ENCODE peak calls at places on chromosomes 16 and 17, in eight cellular contexts. One of them, this sample, is unnamed. For H3K9me3, the result is how much of the 10 kb centered on the place peaks cover.

GRCh38 chr17:79074650-79075432 is at the start of gene ENGASE:
- DNase-seq in CD4-positive, alpha-beta memory T cell: peak
- DNase-seq in effector memory CD4-positive, alpha-beta T cell: peak
- DNase-seq in endodermal cell: peak
- DNase-seq in mucosa of descending colon: peak
- DNase-seq in prostate gland: peak
- DNase-seq in CD4-positive, alpha-beta T cell: peak
- DNase-seq in PC-9: peak
- DNase-seq in this sample: peak

GRCh38 chr17:16328997-16329396 is 24.3 kb downstream of the CENPV start:
- DNase-seq in mucosa of descending colon: peak
- DNase-seq in CD4-positive, alpha-beta T cell: no peak
- DNase-seq in prostate gland: no peak
- DNase-seq in CD4-positive, alpha-beta memory T cell: no peak
- DNase-seq in effector memory CD4-positive, alpha-beta T cell: no peak
- DNase-seq in PC-9: no peak
- DNase-seq in endodermal cell: peak
- DNase-seq in this sample: no peak

GRCh38 chr16:83878838-83879237 is 20.1 kb upstream of the MLYCD start:
- DNase-seq in CD4-positive, alpha-beta memory T cell: no peak
- DNase-seq in effector memory CD4-positive, alpha-beta T cell: no peak
- DNase-seq in CD4-positive, alpha-beta T cell: no peak
- DNase-seq in PC-9: no peak
- DNase-seq in prostate gland: peak
- DNase-seq in endodermal cell: no peak
- DNase-seq in mucosa of descending colon: peak
- DNase-seq in this sample: no peak

GRCh38 chr16:78122774-78123315 is 23.4 kb downstream of the WWOX start:
- DNase-seq in mucosa of descending colon: no peak
- DNase-seq in prostate gland: peak
- DNase-seq in endodermal cell: no peak
- DNase-seq in effector memory CD4-positive, alpha-beta T cell: no peak
- DNase-seq in CD4-positive, alpha-beta memory T cell: no peak
- DNase-seq in CD4-positive, alpha-beta T cell: no peak
- DNase-seq in PC-9: no peak
- DNase-seq in this sample: no peak

GRCh38 chr16:6937641-6938040 is 395.0 kb upstream of the RBFOX1 start:
- DNase-seq in endodermal cell: no peak
- DNase-seq in PC-9: no peak
- DNase-seq in CD4-positive, alpha-beta T cell: no peak
- DNase-seq in effector memory CD4-positive, alpha-beta T cell: no peak
- DNase-seq in CD4-positive, alpha-beta memory T cell: no peak
- DNase-seq in mucosa of descending colon: no peak
- DNase-seq in prostate gland: no peak
- DNase-seq in this sample: no peak

GRCh38 chr16:23700093-23700492 is 12.9 kb downstream of the ERN2 start:
- DNase-seq in PC-9: no peak
- DNase-seq in endodermal cell: no peak
- DNase-seq in CD4-positive, alpha-beta T cell: no peak
- DNase-seq in prostate gland: no peak
- DNase-seq in mucosa of descending colon: no peak
- DNase-seq in effector memory CD4-positive, alpha-beta T cell: no peak
- DNase-seq in CD4-positive, alpha-beta memory T cell: no peak
- DNase-seq in this sample: no peak

GRCh38 chr17:31556969-31557620 is 165.6 kb downstream of the RAB11FIP4 start:
- DNase-seq in CD4-positive, alpha-beta T cell: no peak
- DNase-seq in CD4-positive, alpha-beta memory T cell: no peak
- DNase-seq in endodermal cell: peak
- DNase-seq in effector memory CD4-positive, alpha-beta T cell: no peak
- DNase-seq in mucosa of descending colon: no peak
- DNase-seq in PC-9: no peak
- DNase-seq in prostate gland: no peak
- DNase-seq in this sample: no peak

GRCh38 chr17:65071861-65072260 is 15.3 kb upstream of the GNA13 start:
- DNase-seq in PC-9: no peak
- DNase-seq in mucosa of descending colon: no peak
- DNase-seq in endodermal cell: no peak
- DNase-seq in CD4-positive, alpha-beta memory T cell: no peak
- DNase-seq in prostate gland: no peak
- DNase-seq in effector memory CD4-positive, alpha-beta T cell: no peak
- DNase-seq in CD4-positive, alpha-beta T cell: no peak
- DNase-seq in this sample: no peak

GRCh38 chr16:54284931-54285413 is 1.6 kb downstream of the IRX3 start:
- DNase-seq in CD4-positive, alpha-beta T cell: no peak
- DNase-seq in effector memory CD4-positive, alpha-beta T cell: no peak
- DNase-seq in endodermal cell: peak
- DNase-seq in mucosa of descending colon: no peak
- DNase-seq in PC-9: no peak
- DNase-seq in CD4-positive, alpha-beta memory T cell: no peak
- DNase-seq in prostate gland: no peak
- DNase-seq in this sample: no peak

GRCh38 chr17:78558181-78558850 is 18.9 kb downstream of the DNAH17 start:
- DNase-seq in CD4-positive, alpha-beta T cell: no peak
- DNase-seq in PC-9: no peak
- DNase-seq in effector memory CD4-positive, alpha-beta T cell: no peak
- DNase-seq in prostate gland: no peak
- DNase-seq in CD4-positive, alpha-beta memory T cell: no peak
- DNase-seq in endodermal cell: no peak
- DNase-seq in mucosa of descending colon: no peak
- DNase-seq in this sample: no peak

GRCh38 chr17:40307001-40307690 is 1.8 kb upstream of the RARA start:
- DNase-seq in PC-9: no peak
- DNase-seq in endodermal cell: peak
- DNase-seq in CD4-positive, alpha-beta T cell: no peak
- DNase-seq in mucosa of descending colon: no peak
- DNase-seq in CD4-positive, alpha-beta memory T cell: peak
- DNase-seq in effector memory CD4-positive, alpha-beta T cell: no peak
- DNase-seq in prostate gland: no peak
- DNase-seq in this sample: no peak

GRCh38 chr17:74299618-74300009 is 25.6 kb downstream of the DNAI2 start:
- DNase-seq in endodermal cell: no peak
- DNase-seq in effector memory CD4-positive, alpha-beta T cell: no peak
- DNase-seq in prostate gland: no peak
- DNase-seq in PC-9: no peak
- DNase-seq in mucosa of descending colon: no peak
- DNase-seq in CD4-positive, alpha-beta T cell: no peak
- DNase-seq in CD4-positive, alpha-beta memory T cell: no peak
- DNase-seq in this sample: no peak

GRCh38 chr16:87621976-87622713 is 19.8 kb downstream of the JPH3 start:
- DNase-seq in effector memory CD4-positive, alpha-beta T cell: no peak
- DNase-seq in PC-9: no peak
- DNase-seq in CD4-positive, alpha-beta memory T cell: no peak
- DNase-seq in CD4-positive, alpha-beta T cell: no peak
- DNase-seq in prostate gland: no peak
- DNase-seq in endodermal cell: no peak
- DNase-seq in mucosa of descending colon: no peak
- DNase-seq in this sample: no peak

GRCh38 chr16:53415504-53415903 is 18.8 kb upstream of the RBL2 start:
- DNase-seq in effector memory CD4-positive, alpha-beta T cell: no peak
- DNase-seq in PC-9: peak
- DNase-seq in CD4-positive, alpha-beta memory T cell: no peak
- DNase-seq in CD4-positive, alpha-beta T cell: no peak
- DNase-seq in mucosa of descending colon: no peak
- DNase-seq in prostate gland: no peak
- DNase-seq in endodermal cell: peak
- DNase-seq in this sample: no peak

GRCh38 chr16:60087530-60087929 is 1353.4 kb upstream of the GOT2 start:
- DNase-seq in CD4-positive, alpha-beta T cell: no peak
- DNase-seq in mucosa of descending colon: no peak
- DNase-seq in effector memory CD4-positive, alpha-beta T cell: no peak
- DNase-seq in PC-9: no peak
- DNase-seq in CD4-positive, alpha-beta memory T cell: no peak
- DNase-seq in prostate gland: no peak
- DNase-seq in endodermal cell: no peak
- DNase-seq in this sample: no peak

GRCh38 chr17:50956750-50957523 is 90.8 kb upstream of the TOB1 start:
- DNase-seq in mucosa of descending colon: peak
- DNase-seq in CD4-positive, alpha-beta memory T cell: peak
- DNase-seq in CD4-positive, alpha-beta T cell: peak
- DNase-seq in endodermal cell: peak
- DNase-seq in prostate gland: peak
- DNase-seq in PC-9: peak
- DNase-seq in effector memory CD4-positive, alpha-beta T cell: peak
- DNase-seq in this sample: peak

GRCh38 chr17:58529275-58529674 is 14.8 kb upstream of the MTMR4 start:
- DNase-seq in CD4-positive, alpha-beta memory T cell: no peak
- DNase-seq in prostate gland: no peak
- DNase-seq in endodermal cell: peak
- DNase-seq in CD4-positive, alpha-beta T cell: no peak
- DNase-seq in mucosa of descending colon: no peak
- DNase-seq in PC-9: no peak
- DNase-seq in effector memory CD4-positive, alpha-beta T cell: no peak
- DNase-seq in this sample: no peak

GRCh38 chr17:43745541-43745940 is 13.1 kb downstream of the SOST start:
- DNase-seq in CD4-positive, alpha-beta memory T cell: no peak
- DNase-seq in prostate gland: no peak
- DNase-seq in effector memory CD4-positive, alpha-beta T cell: no peak
- DNase-seq in endodermal cell: no peak
- DNase-seq in CD4-positive, alpha-beta T cell: no peak
- DNase-seq in PC-9: no peak
- DNase-seq in mucosa of descending colon: no peak
- DNase-seq in this sample: no peak

GRCh38 chr17:9105068-9105868 is 84.0 kb downstream of the NTN1 start:
- DNase-seq in prostate gland: no peak
- DNase-seq in mucosa of descending colon: no peak
- DNase-seq in PC-9: no peak
- DNase-seq in endodermal cell: peak
- DNase-seq in CD4-positive, alpha-beta memory T cell: no peak
- DNase-seq in CD4-positive, alpha-beta T cell: no peak
- DNase-seq in effector memory CD4-positive, alpha-beta T cell: no peak
- DNase-seq in this sample: no peak

GRCh38 chr16:66082424-66082823 is 284.1 kb upstream of the CDH5 start:
- DNase-seq in CD4-positive, alpha-beta T cell: no peak
- DNase-seq in effector memory CD4-positive, alpha-beta T cell: no peak
- DNase-seq in endodermal cell: no peak
- DNase-seq in PC-9: no peak
- DNase-seq in mucosa of descending colon: no peak
- DNase-seq in CD4-positive, alpha-beta memory T cell: no peak
- DNase-seq in prostate gland: no peak
- DNase-seq in this sample: no peak

GRCh38 chr16:50991436-50991835 is 159.6 kb downstream of the SALL1 start:
- DNase-seq in effector memory CD4-positive, alpha-beta T cell: no peak
- DNase-seq in PC-9: no peak
- DNase-seq in CD4-positive, alpha-beta memory T cell: no peak
- DNase-seq in CD4-positive, alpha-beta T cell: no peak
- DNase-seq in endodermal cell: no peak
- DNase-seq in mucosa of descending colon: no peak
- DNase-seq in prostate gland: no peak
- DNase-seq in this sample: no peak

GRCh38 chr17:65287040-65287439 is 149.9 kb downstream of the RGS9 start:
- DNase-seq in prostate gland: no peak
- DNase-seq in PC-9: no peak
- DNase-seq in mucosa of descending colon: no peak
- DNase-seq in endodermal cell: peak
- DNase-seq in effector memory CD4-positive, alpha-beta T cell: no peak
- DNase-seq in CD4-positive, alpha-beta memory T cell: no peak
- DNase-seq in CD4-positive, alpha-beta T cell: no peak
- DNase-seq in this sample: no peak

DNA sequence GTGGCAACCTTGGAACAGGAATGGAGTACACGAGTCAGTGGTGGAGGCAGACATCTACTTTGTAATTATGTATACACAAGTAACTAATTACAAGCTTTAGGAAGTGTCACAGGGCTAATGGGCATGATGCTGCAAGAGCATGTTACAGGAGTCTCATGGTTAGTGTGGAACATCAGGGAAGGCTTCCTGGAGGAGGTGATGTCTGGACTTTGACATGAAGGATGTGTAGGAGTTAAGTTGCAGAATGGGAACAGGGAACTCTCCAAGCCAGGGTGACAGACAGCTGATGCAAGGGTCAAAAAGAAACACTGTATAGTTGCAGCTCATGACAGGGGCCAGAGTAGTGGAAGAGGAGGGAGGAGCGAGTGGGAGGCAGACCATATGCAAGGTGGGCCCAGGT is 483.8 kb upstream of the EEF2KMT start:
- DNase-seq in effector memory CD4-positive, alpha-beta T cell: no peak
- DNase-seq in CD4-positive, alpha-beta memory T cell: no peak
- DNase-seq in mucosa of descending colon: no peak
- DNase-seq in prostate gland: no peak
- DNase-seq in PC-9: no peak
- DNase-seq in CD4-positive, alpha-beta T cell: no peak
- DNase-seq in endodermal cell: no peak
- DNase-seq in this sample: no peak
- H3K9me3 ChIP-seq in effector memory CD4-positive, alpha-beta T cell: under half
- H3K9me3 ChIP-seq in CD4-positive, alpha-beta memory T cell: under half
- H3K9me3 ChIP-seq in mucosa of descending colon: under half
- H3K9me3 ChIP-seq in prostate gland: under half
- H3K9me3 ChIP-seq in PC-9: under half
- H3K9me3 ChIP-seq in CD4-positive, alpha-beta T cell: under half
- H3K9me3 ChIP-seq in endodermal cell: under half
- H3K9me3 ChIP-seq in this sample: under half

DNA sequence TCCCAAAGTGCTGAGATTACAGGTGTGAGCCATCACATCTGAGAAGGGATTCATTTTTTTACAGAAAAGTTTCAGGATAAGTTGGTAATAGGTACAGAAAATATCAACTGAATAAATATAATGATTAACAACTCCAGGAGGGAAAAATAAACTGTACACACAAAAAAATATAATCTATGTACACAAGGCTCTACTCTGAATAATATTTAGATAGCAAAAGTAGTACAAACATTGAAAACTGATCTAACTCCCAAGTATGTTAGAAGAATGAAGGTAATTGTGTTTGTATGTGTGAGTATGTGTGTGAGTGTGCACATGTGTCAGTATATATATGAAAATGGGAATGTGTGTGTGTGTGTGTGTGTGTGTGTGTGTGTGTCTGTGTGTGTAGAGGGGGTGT is 20.4 kb downstream of the TUBD1 start:
- DNase-seq in CD4-positive, alpha-beta memory T cell: no peak
- DNase-seq in CD4-positive, alpha-beta T cell: no peak
- DNase-seq in endodermal cell: no peak
- DNase-seq in mucosa of descending colon: no peak
- DNase-seq in prostate gland: no peak
- DNase-seq in PC-9: no peak
- DNase-seq in effector memory CD4-positive, alpha-beta T cell: no peak
- DNase-seq in this sample: no peak
- H3K9me3 ChIP-seq in CD4-positive, alpha-beta memory T cell: under half
- H3K9me3 ChIP-seq in CD4-positive, alpha-beta T cell: under half
- H3K9me3 ChIP-seq in endodermal cell: under half
- H3K9me3 ChIP-seq in mucosa of descending colon: under half
- H3K9me3 ChIP-seq in prostate gland: under half
- H3K9me3 ChIP-seq in PC-9: under half
- H3K9me3 ChIP-seq in effector memory CD4-positive, alpha-beta T cell: under half
- H3K9me3 ChIP-seq in this sample: under half

GRCh38 chr17:7557147-7557764 is 1.3 kb upstream of the TNFSF13 start:
- DNase-seq in PC-9: no peak
- DNase-seq in mucosa of descending colon: peak
- DNase-seq in prostate gland: no peak
- DNase-seq in endodermal cell: peak
- DNase-seq in effector memory CD4-positive, alpha-beta T cell: no peak
- DNase-seq in CD4-positive, alpha-beta memory T cell: no peak
- DNase-seq in CD4-positive, alpha-beta T cell: no peak
- DNase-seq in this sample: no peak
- H3K9me3 ChIP-seq in PC-9: under half
- H3K9me3 ChIP-seq in mucosa of descending colon: under half
- H3K9me3 ChIP-seq in prostate gland: under half
- H3K9me3 ChIP-seq in endodermal cell: under half
- H3K9me3 ChIP-seq in effector memory CD4-positive, alpha-beta T cell: under half
- H3K9me3 ChIP-seq in CD4-positive, alpha-beta memory T cell: under half
- H3K9me3 ChIP-seq in CD4-positive, alpha-beta T cell: under half
- H3K9me3 ChIP-seq in this sample: under half

GRCh38 chr17:22570144-22570845 is 878.0 kb downstream of the KCNJ18 start:
- DNase-seq in CD4-positive, alpha-beta memory T cell: no peak
- DNase-seq in effector memory CD4-positive, alpha-beta T cell: no peak
- DNase-seq in PC-9: no peak
- DNase-seq in prostate gland: no peak
- DNase-seq in CD4-positive, alpha-beta T cell: no peak
- DNase-seq in mucosa of descending colon: no peak
- DNase-seq in endodermal cell: no peak
- DNase-seq in this sample: no peak
- H3K9me3 ChIP-seq in CD4-positive, alpha-beta memory T cell: under half
- H3K9me3 ChIP-seq in effector memory CD4-positive, alpha-beta T cell: under half
- H3K9me3 ChIP-seq in PC-9: under half
- H3K9me3 ChIP-seq in prostate gland: under half
- H3K9me3 ChIP-seq in CD4-positive, alpha-beta T cell: under half
- H3K9me3 ChIP-seq in mucosa of descending colon: under half
- H3K9me3 ChIP-seq in endodermal cell: half or more
- H3K9me3 ChIP-seq in this sample: under half

This sample was measured in T-helper 17 cell.